ENCODE peak calls at places on chromosomes 11 and 22, in eight cellular contexts. I is fibroblast of mammary gland; E is AG04450; X is CD8-positive, alpha-beta T cell; J is A549; O is BJ; F is tibial nerve; C is kidney. H is an unnamed sample.

GRCh38 chr22:17874231-17874630 is 100.0 kb upstream of the BID start:
- DNase-seq in I (no peak), E (no peak), X (no peak), J (no peak), O (no peak), F (no peak), C (no peak), H (no peak)

GRCh38 chr11:46674463-46675287 is 25.7 kb downstream of the ARHGAP1 start:
- DNase-seq in I (no peak), E (no peak), X (peak), J (no peak), O (no peak), F (no peak), C (peak), H (no peak)

GRCh38 chr11:36702330-36703054 is 104.5 kb upstream of the RAG2 start:
- DNase-seq in I (peak), E (peak), X (no peak), J (peak), O (peak), F (no peak), C (no peak), H (peak)

GRCh38 chr11:30960387-30960992 is 374.3 kb upstream of the MPPED2 start:
- DNase-seq in I (peak), E (no peak), X (no peak), J (peak), O (no peak), F (no peak), C (no peak), H (peak)

GRCh38 chr11:34749666-34750659 is 129.1 kb downstream of the EHF start:
- DNase-seq in I (peak), E (peak), X (no peak), J (no peak), O (peak), F (peak), C (no peak), H (peak)

GRCh38 chr11:78217650-78218541 is 29.2 kb downstream of the USP35 start:
- DNase-seq in I (no peak), E (no peak), X (no peak), J (no peak), O (no peak), F (no peak), C (no peak), H (no peak)

GRCh38 chr11:59069082-59069481 is 17.0 kb upstream of the GLYATL1B start:
- DNase-seq in I (no peak), E (no peak), X (no peak), J (no peak), O (no peak), F (no peak), C (no peak), H (no peak)

GRCh38 chr22:20268350-20269012 is 363 bp upstream of the RTN4R start:
- DNase-seq in I (peak), E (no peak), X (peak), J (peak), O (no peak), F (no peak), C (no peak), H (peak)

GRCh38 chr11:121665211-121665838 is 212.6 kb upstream of the SORL1-AS1 start:
- DNase-seq in I (no peak), E (no peak), X (no peak), J (no peak), O (no peak), F (no peak), C (no peak), H (no peak)

GRCh38 chr11:80155412-80156017 is 714.7 kb upstream of the TENM4 start:
- DNase-seq in I (peak), E (no peak), X (no peak), J (peak), O (no peak), F (no peak), C (no peak), H (peak)

GRCh38 chr11:10455637-10456487 is 798 bp downstream of the AMPD3 start:
- DNase-seq in I (peak), E (peak), X (peak), J (peak), O (peak), F (no peak), C (no peak), H (peak)

GRCh38 chr11:83162377-83162776 is 5.4 kb downstream of the PCF11 start:
- DNase-seq in I (peak), E (no peak), X (no peak), J (no peak), O (no peak), F (no peak), C (no peak), H (no peak)

GRCh38 chr11:83158965-83159900 is 2.3 kb downstream of the PCF11 start:
- DNase-seq in I (no peak), E (no peak), X (no peak), J (no peak), O (no peak), F (no peak), C (no peak), H (no peak)

GRCh38 chr11:83158474-83158786 is 1.5 kb downstream of the PCF11 start:
- DNase-seq in I (no peak), E (no peak), X (no peak), J (no peak), O (no peak), F (no peak), C (no peak), H (no peak)

GRCh38 chr11:83159901-83160865 is 3.3 kb downstream of the PCF11 start:
- DNase-seq in I (peak), E (no peak), X (no peak), J (no peak), O (no peak), F (no peak), C (no peak), H (peak)

GRCh38 chr11:83161610-83162199 is 4.8 kb downstream of the PCF11 start:
- DNase-seq in I (no peak), E (no peak), X (no peak), J (no peak), O (no peak), F (no peak), C (no peak), H (no peak)
- H3K4me3 ChIP-seq in I (no peak), E (no peak), X (no peak), J (no peak), O (no peak), F (no peak), C (peak), H (no peak)

GRCh38 chr11:120518356-120518755 is 6.8 kb downstream of the GRIK4 start:
- DNase-seq in I (no peak), E (no peak), X (no peak), J (no peak), O (no peak), F (no peak), C (no peak), H (no peak)

GRCh38 chr11:120519474-120519873 is 7.9 kb downstream of the GRIK4 start:
- DNase-seq in I (no peak), E (no peak), X (no peak), J (no peak), O (no peak), F (no peak), C (no peak), H (no peak)

GRCh38 chr11:120515186-120515723 is 3.7 kb downstream of the GRIK4 start:
- DNase-seq in I (no peak), E (no peak), X (no peak), J (no peak), O (no peak), F (no peak), C (no peak), H (no peak)

GRCh38 chr11:120516461-120517389 is 5.2 kb downstream of the GRIK4 start:
- DNase-seq in I (no peak), E (no peak), X (no peak), J (no peak), O (no peak), F (no peak), C (no peak), H (no peak)

GRCh38 chr11:120517390-120518315 is 6.1 kb downstream of the GRIK4 start:
- DNase-seq in I (no peak), E (no peak), X (no peak), J (no peak), O (no peak), F (no peak), C (peak), H (no peak)
- TF ChIP-seq CTCF in I (no peak), E (peak), X (no peak), J (no peak), O (no peak), F (no peak), C (no peak), H (no peak)

GRCh38 chr11:65552413-65552951 is 5.7 kb downstream of the LTBP3 start:
- DNase-seq in I (no peak), E (no peak), X (no peak), J (no peak), O (no peak), F (no peak), C (no peak), H (no peak)

GRCh38 chr11:65554842-65555395 is 3.2 kb downstream of the LTBP3 start:
- DNase-seq in I (no peak), E (no peak), X (no peak), J (no peak), O (no peak), F (no peak), C (no peak), H (no peak)

GRCh38 chr11:65555693-65556231 is 2.4 kb downstream of the LTBP3 start:
- DNase-seq in I (peak), E (peak), X (no peak), J (peak), O (peak), F (no peak), C (peak), H (peak)

GRCh38 chr11:65553301-65554001 is 4.7 kb downstream of the LTBP3 start:
- DNase-seq in I (no peak), E (no peak), X (peak), J (no peak), O (no peak), F (no peak), C (peak), H (no peak)

DNA sequence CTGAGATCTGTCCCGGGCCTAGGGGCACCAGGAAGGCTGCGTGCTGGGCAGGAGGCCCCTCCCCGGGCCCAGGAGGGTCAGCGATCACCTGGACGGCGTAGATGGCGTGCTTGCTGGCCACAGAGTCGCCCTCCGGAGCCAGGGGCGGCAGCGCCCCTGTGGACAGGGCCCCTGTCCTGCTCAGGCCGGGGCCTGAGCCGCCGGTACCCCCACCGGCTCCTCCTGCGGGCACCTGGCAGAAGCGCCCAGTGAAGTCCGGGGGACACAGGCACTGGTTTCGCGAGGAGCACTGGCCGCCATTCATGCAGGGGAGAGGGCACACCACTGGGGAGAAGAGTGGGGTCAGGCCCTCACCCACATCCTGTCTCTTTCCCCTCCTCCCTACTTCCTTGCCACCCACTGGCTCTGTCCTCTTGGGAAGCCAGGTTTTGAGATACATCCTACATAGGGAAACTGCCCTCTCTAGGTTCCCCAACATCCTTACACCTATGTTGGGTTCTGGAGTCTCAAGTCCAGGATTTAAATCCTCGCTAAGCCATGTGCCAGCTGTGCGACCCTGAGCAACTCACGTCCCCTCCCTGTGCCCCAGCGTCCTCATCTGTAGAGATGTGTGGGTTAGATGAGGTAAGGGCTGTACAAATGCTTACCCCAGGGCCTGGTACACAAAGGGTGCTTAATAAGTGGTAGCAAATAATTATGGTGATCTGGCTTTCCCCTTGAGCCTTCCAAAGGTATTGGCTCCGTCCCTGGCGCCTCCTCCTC is 3.9 kb downstream of the LTBP3 start:
- DNase-seq in I (no peak), E (no peak), X (no peak), J (no peak), O (no peak), F (no peak), C (no peak), H (no peak)
- H3K4me3 ChIP-seq in I (no peak), E (no peak), X (peak), J (no peak), O (no peak), F (no peak), C (no peak), H (no peak)

GRCh38 chr22:49936973-49937757 is 18.7 kb downstream of the CRELD2 start:
- DNase-seq in I (no peak), E (no peak), X (no peak), J (no peak), O (no peak), F (no peak), C (no peak), H (no peak)

GRCh38 chr22:49935561-49935960 is 17.1 kb downstream of the CRELD2 start:
- DNase-seq in I (peak), E (no peak), X (no peak), J (no peak), O (no peak), F (no peak), C (peak), H (no peak)

GRCh38 chr22:49937758-49938564 is 19.5 kb downstream of the CRELD2 start:
- DNase-seq in I (no peak), E (no peak), X (no peak), J (no peak), O (no peak), F (no peak), C (no peak), H (no peak)

GRCh38 chr22:49934891-49935557 is 16.6 kb downstream of the CRELD2 start:
- DNase-seq in I (peak), E (no peak), X (peak), J (no peak), O (no peak), F (peak), C (peak), H (peak)

DNA sequence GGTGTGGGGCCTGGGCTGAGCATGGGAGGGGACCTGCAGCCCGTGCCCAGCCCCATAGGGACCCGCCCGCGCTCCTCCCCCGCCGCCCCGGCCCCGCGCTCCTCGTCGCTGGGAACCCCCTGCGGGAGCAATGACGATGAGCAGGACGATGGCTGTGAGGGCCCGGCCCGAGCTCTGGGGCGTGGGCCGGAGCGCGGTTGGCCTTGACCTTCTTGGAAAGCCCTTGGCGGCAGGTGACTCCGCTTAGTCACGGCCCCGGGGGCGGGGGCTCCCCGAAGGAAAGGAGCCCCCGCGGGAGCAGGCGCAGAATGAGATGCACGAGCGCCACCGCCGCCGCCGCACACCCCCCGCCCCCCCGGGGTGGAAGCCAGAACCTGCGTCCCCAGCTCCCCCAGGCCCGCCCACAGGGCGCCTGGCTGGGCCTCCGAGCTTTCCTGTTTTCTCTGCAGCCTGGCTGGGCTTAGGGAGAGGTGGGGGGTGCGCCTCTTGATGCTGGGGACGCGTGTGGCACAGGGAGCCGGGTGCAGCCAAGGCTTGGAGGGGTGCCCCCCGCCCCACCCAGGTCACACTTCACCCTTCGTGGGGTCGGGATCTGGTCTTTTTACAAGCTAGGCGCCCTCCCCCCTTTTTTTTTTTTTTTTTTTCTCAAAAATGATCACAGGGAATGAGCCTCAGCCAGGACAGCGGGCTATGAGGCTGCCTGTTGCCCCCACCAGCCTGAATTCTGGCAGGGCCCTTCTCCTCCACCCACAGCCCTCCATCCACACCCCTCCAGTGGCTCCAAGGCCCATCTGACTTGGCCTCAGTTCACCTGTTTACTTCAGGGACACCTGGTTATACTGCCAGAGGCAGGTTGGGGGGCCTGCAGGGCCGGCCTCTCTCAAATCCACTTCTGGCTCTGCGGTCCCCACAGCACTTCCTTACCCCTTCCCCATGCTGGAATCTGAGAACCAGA is 17.9 kb downstream of the CRELD2 start:
- DNase-seq in I (peak), E (peak), X (peak), J (no peak), O (peak), F (peak), C (peak), H (peak)
- TF ChIP-seq CTCF in I (no peak), E (no peak), X (no peak), J (no peak), O (no peak), F (no peak), C (no peak), H (no peak)

GRCh38 chr22:41442240-41442792 is 4.3 kb downstream of the TOB2 start:
- DNase-seq in I (no peak), E (no peak), X (no peak), J (no peak), O (no peak), F (no peak), C (no peak), H (no peak)
- H3K4me3 ChIP-seq in I (no peak), E (no peak), X (no peak), J (no peak), O (no peak), F (no peak), C (peak), H (no peak)

GRCh38 chr11:61996933-61997332 is 29.5 kb upstream of the FTH1 start:
- DNase-seq in I (no peak), E (no peak), X (no peak), J (no peak), O (no peak), F (no peak), C (no peak), H (no peak)
- TF ChIP-seq CTCF in I (no peak), E (no peak), X (no peak), J (no peak), O (no peak), F (no peak), C (no peak), H (no peak)

GRCh38 chr11:117203069-117203407 is 3.9 kb downstream of the TAGLN start:
- DNase-seq in I (no peak), E (no peak), X (no peak), J (no peak), O (no peak), F (no peak), C (no peak), H (no peak)

GRCh38 chr11:117201906-117202305 is 2.7 kb downstream of the TAGLN start:
- DNase-seq in I (peak), E (no peak), X (no peak), J (no peak), O (no peak), F (no peak), C (no peak), H (no peak)

GRCh38 chr11:117201516-117201866 is 2.3 kb downstream of the TAGLN start:
- DNase-seq in I (no peak), E (no peak), X (no peak), J (no peak), O (no peak), F (no peak), C (no peak), H (no peak)

GRCh38 chr11:117200813-117201515 is 1.8 kb downstream of the TAGLN start:
- DNase-seq in I (peak), E (no peak), X (no peak), J (no peak), O (no peak), F (no peak), C (no peak), H (no peak)

DNA sequence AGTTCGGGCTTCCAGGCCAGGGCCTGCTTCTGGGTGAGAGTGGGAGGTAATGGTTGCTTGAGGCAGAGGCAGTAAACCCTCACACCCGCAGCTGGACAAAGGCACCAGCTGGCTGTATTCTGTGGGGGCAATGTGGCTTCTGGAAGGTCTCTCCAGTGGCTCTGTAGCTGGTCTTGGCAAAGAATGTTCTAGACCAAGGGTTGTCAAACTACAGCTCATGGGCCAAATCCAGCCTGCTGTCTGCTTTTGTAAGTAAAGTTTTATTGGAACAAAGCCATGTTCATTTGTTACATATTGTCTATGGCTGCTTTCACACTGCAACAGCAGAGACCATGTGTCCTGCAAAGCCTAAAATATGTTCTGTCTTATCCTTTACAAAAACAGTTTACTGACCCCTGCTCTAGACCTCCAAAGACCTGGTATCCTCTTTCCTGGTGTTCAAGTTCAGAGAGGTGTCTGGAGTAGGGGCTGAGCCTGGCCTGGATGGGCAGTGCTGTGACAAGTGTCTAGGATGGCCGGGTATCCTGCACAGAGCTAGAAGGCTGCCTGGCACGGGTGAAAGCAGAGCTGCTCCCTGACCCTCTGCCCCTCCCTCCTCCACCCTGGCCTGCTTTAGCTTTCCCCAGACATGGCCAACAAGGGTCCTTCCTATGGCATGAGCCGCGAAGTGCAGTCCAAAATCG is 3.4 kb downstream of the TAGLN start:
- DNase-seq in I (no peak), E (no peak), X (no peak), J (no peak), O (no peak), F (no peak), C (no peak), H (no peak)
- H3K4me3 ChIP-seq in I (no peak), E (peak), X (no peak), J (no peak), O (peak), F (peak), C (peak), H (peak)

H was measured in AG10803.